ENCODE peak calls at places on chromosomes 7 and 10, in four cellular contexts. One of them, this sample, is unnamed.

GRCh38 chr7:75878312-75878768 is 494 bp upstream of the RHBDD2 start:
- DNase-seq in IMR-90: no peak
- DNase-seq in uterus: no peak
- DNase-seq in transverse colon: no peak
- DNase-seq in this sample: no peak

GRCh38 chr10:21173433-21173963 is 276.4 kb upstream of the NEBL start:
- DNase-seq in transverse colon: no peak
- DNase-seq in uterus: no peak
- DNase-seq in IMR-90: no peak
- DNase-seq in this sample: no peak

GRCh38 chr7:47786557-47787248 is 161.6 kb downstream of the PKD1L1 start:
- DNase-seq in IMR-90: peak; percentile 99
- DNase-seq in uterus: peak; percentile 85
- DNase-seq in transverse colon: peak; percentile 28
- DNase-seq in this sample: peak; percentile 27

GRCh38 chr10:125091891-125092290 is 68.5 kb downstream of the CTBP2 start:
- DNase-seq in transverse colon: no peak
- DNase-seq in uterus: no peak
- DNase-seq in IMR-90: no peak
- DNase-seq in this sample: no peak

GRCh38 chr10:5447071-5447470 is 34.7 kb downstream of the NET1 start:
- DNase-seq in transverse colon: no peak
- DNase-seq in IMR-90: peak; percentile 46
- DNase-seq in uterus: no peak
- DNase-seq in this sample: no peak

GRCh38 chr10:76255241-76255640 is 823.8 kb downstream of the LRMDA start:
- DNase-seq in uterus: no peak
- DNase-seq in transverse colon: no peak
- DNase-seq in IMR-90: no peak
- DNase-seq in this sample: no peak

GRCh38 chr10:128180843-128181242 is 54.6 kb upstream of the MKI67 start:
- DNase-seq in uterus: no peak
- DNase-seq in IMR-90: no peak
- DNase-seq in transverse colon: no peak
- DNase-seq in this sample: no peak

GRCh38 chr10:103781329-103782061 is 73.9 kb downstream of the SH3PXD2A start:
- DNase-seq in IMR-90: peak; percentile 99
- DNase-seq in uterus: no peak
- DNase-seq in transverse colon: peak; percentile 67
- DNase-seq in this sample: no peak

GRCh38 chr7:150594817-150595216 is 27.6 kb downstream of the GIMAP4 start:
- DNase-seq in transverse colon: no peak
- DNase-seq in IMR-90: no peak
- DNase-seq in uterus: no peak
- DNase-seq in this sample: no peak

GRCh38 chr10:2979267-2979660 is 88.1 kb upstream of the PFKP start:
- DNase-seq in transverse colon: no peak
- DNase-seq in IMR-90: peak; percentile 27
- DNase-seq in uterus: no peak
- DNase-seq in this sample: peak; percentile 60

GRCh38 chr10:62681211-62681940 is 123.1 kb upstream of the ADO start:
- DNase-seq in uterus: no peak
- DNase-seq in IMR-90: no peak
- DNase-seq in transverse colon: peak; percentile 40
- DNase-seq in this sample: no peak

GRCh38 chr10:49185213-49185612 is 3.0 kb downstream of the TMEM273 start:
- DNase-seq in IMR-90: no peak
- DNase-seq in transverse colon: no peak
- DNase-seq in uterus: no peak
- DNase-seq in this sample: no peak

GRCh38 chr7:2157473-2158279 is 75.1 kb downstream of the MAD1L1 start:
- DNase-seq in transverse colon: peak; percentile 73
- DNase-seq in uterus: peak; percentile 64
- DNase-seq in IMR-90: peak; percentile 96
- DNase-seq in this sample: peak; percentile 76

GRCh38 chr7:17109017-17109416 is 189.4 kb upstream of the AHR start:
- DNase-seq in IMR-90: peak; percentile 80
- DNase-seq in transverse colon: no peak
- DNase-seq in uterus: no peak
- DNase-seq in this sample: no peak

GRCh38 chr10:47062801-47063200 is 151.6 kb downstream of the PTPN20 start:
- DNase-seq in IMR-90: peak; percentile 56
- DNase-seq in transverse colon: no peak
- DNase-seq in uterus: no peak
- DNase-seq in this sample: no peak

GRCh38 chr10:82814635-82815034 is 939.6 kb downstream of the NRG3 start:
- DNase-seq in transverse colon: no peak
- DNase-seq in IMR-90: no peak
- DNase-seq in uterus: no peak
- DNase-seq in this sample: no peak

GRCh38 chr10:99731296-99732032 is 463 bp downstream of the COX15 start:
- DNase-seq in transverse colon: no peak
- DNase-seq in IMR-90: no peak
- DNase-seq in uterus: no peak
- DNase-seq in this sample: no peak

GRCh38 chr7:42745357-42746022 is 166.4 kb downstream of the C7orf25 start:
- DNase-seq in transverse colon: peak; percentile 10
- DNase-seq in IMR-90: peak; percentile 4
- DNase-seq in uterus: peak; percentile 39
- DNase-seq in this sample: peak; percentile 37

GRCh38 chr10:76581685-76582084 is 1055.9 kb downstream of the KCNMA1 start:
- DNase-seq in IMR-90: no peak
- DNase-seq in uterus: no peak
- DNase-seq in transverse colon: no peak
- DNase-seq in this sample: peak; percentile 5

GRCh38 chr10:78817361-78817760 is 251.4 kb upstream of the ZMIZ1 start:
- DNase-seq in uterus: peak; percentile 36
- DNase-seq in transverse colon: no peak
- DNase-seq in IMR-90: no peak
- DNase-seq in this sample: no peak

GRCh38 chr7:142784096-142784495 is 13.3 kb downstream of the PRSS2 start:
- DNase-seq in uterus: no peak
- DNase-seq in transverse colon: no peak
- DNase-seq in IMR-90: no peak
- DNase-seq in this sample: no peak

GRCh38 chr7:144670251-144670650 is 165.6 kb downstream of the TPK1 start:
- DNase-seq in transverse colon: no peak
- DNase-seq in uterus: no peak
- DNase-seq in IMR-90: no peak
- DNase-seq in this sample: no peak

GRCh38 chr10:96493254-96493653 is 20.5 kb downstream of the TLL2 start:
- DNase-seq in uterus: no peak
- DNase-seq in IMR-90: no peak
- DNase-seq in transverse colon: no peak
- DNase-seq in this sample: no peak

GRCh38 chr10:49135575-49136313 is 1.9 kb upstream of the FAM170B start:
- DNase-seq in transverse colon: no peak
- DNase-seq in uterus: no peak
- DNase-seq in IMR-90: peak; percentile 68
- DNase-seq in this sample: peak; percentile 28

GRCh38 chr10:3248526-3249255 is 76.1 kb upstream of the PITRM1 start:
- DNase-seq in uterus: no peak
- DNase-seq in IMR-90: peak; percentile 94
- DNase-seq in transverse colon: no peak
- DNase-seq in this sample: no peak

GRCh38 chr10:97230146-97230545 is 44.4 kb upstream of the SLIT1 start:
- DNase-seq in uterus: no peak
- DNase-seq in transverse colon: no peak
- DNase-seq in IMR-90: peak; percentile 68
- DNase-seq in this sample: no peak

GRCh38 chr10:45627412-45628048 is 45.0 kb downstream of the ZFAND4 start:
- DNase-seq in uterus: no peak
- DNase-seq in transverse colon: no peak
- DNase-seq in IMR-90: no peak
- DNase-seq in this sample: no peak

GRCh38 chr10:97553575-97554100 is 18.9 kb upstream of the ANKRD2 start:
- DNase-seq in IMR-90: peak; percentile 70
- DNase-seq in transverse colon: peak; percentile 52
- DNase-seq in uterus: peak; percentile 71
- DNase-seq in this sample: peak; percentile 79

GRCh38 chr10:117830832-117831231 is 215.9 kb downstream of the RAB11FIP2 start:
- DNase-seq in transverse colon: peak; percentile 23
- DNase-seq in uterus: no peak
- DNase-seq in IMR-90: no peak
- DNase-seq in this sample: no peak

GRCh38 chr10:102300289-102300843 is 55.0 kb downstream of the GBF1 start:
- DNase-seq in uterus: no peak
- DNase-seq in IMR-90: peak; percentile 91
- DNase-seq in transverse colon: no peak
- DNase-seq in this sample: no peak

GRCh38 chr7:139046143-139046542 is 10.3 kb upstream of the ZC3HAV1L start:
- DNase-seq in transverse colon: no peak
- DNase-seq in uterus: no peak
- DNase-seq in IMR-90: no peak
- DNase-seq in this sample: no peak

GRCh38 chr7:146115665-146116451 is 743 bp upstream of the CNTNAP2 start:
- DNase-seq in uterus: peak; percentile 15
- DNase-seq in IMR-90: no peak
- DNase-seq in transverse colon: peak; percentile 8
- DNase-seq in this sample: peak; percentile 51

DNA sequence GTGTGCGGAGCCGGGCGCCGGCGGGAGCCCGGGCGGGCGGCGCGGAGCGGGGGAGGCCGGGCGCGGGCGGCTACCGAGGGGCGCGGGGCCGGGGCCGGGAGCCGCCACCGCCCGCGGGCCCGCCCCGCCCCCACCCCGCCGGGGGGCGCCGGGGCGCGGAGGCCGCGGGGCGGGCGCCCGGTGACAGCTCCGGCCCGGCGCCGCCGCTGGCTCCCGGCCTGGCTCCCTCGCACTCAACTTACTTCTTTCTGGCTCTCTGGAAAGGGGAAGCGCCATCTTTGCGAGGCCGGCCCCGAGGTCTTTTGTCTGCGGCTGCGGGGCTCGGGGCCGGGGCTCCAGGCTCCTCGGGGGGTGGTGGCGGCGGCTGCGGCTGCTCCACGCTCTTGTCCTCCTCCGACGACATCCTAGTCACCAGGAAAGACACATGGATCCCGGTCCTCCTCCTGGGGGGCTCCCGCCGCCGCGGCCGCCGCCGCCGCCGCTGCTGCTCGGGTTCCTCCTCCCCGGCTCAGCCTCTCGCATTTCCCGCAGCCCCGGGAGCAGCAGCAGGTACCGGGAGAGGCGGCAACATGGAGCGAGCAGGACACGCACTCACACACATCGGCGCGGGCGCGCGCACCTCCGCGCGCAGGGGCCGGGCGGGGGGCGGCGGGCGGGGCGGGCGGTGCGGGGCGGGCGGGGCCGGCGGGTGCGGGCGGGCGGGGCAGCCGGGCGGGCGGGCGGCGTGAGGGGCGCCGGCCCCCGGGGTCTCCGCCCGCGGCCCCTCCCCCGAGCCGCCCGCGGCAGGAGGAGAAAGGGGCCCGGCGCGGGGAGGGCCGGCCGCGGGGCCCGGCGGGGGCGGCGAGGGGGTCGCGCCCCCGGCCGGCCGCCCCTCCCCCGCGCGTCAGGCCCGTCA is at the start of gene KMT2C:
- DNase-seq in uterus: peak; percentile 59
- DNase-seq in transverse colon: peak; percentile 68
- DNase-seq in IMR-90: peak; percentile 43
- DNase-seq in this sample: peak; percentile 57
- TF ChIP-seq POLR2A in uterus: peak; percentile 62
- TF ChIP-seq POLR2A in transverse colon: peak; percentile 75
- TF ChIP-seq POLR2A in IMR-90: peak; percentile 42
- TF ChIP-seq POLR2A in this sample: peak; percentile 70

GRCh38 chr7:157389951-157390730 is 53.3 kb downstream of the DNAJB6 start:
- DNase-seq in IMR-90: no peak
- DNase-seq in transverse colon: no peak
- DNase-seq in uterus: no peak
- DNase-seq in this sample: peak; percentile 2
- TF ChIP-seq CTCF in IMR-90: no peak
- TF ChIP-seq CTCF in transverse colon: no peak
- TF ChIP-seq CTCF in uterus: no peak
- TF ChIP-seq CTCF in this sample: no peak

GRCh38 chr7:39674391-39674790 is 51.0 kb downstream of the RALA start:
- DNase-seq in transverse colon: no peak
- DNase-seq in uterus: no peak
- DNase-seq in IMR-90: peak; percentile 29
- DNase-seq in this sample: no peak
- H3K27ac ChIP-seq in transverse colon: no peak overlapping the region
- H3K27ac ChIP-seq in uterus: peak overlapping the region; percentile 51
- H3K27ac ChIP-seq in IMR-90: no peak overlapping the region
- H3K27ac ChIP-seq in this sample: no peak overlapping the region

DNA sequence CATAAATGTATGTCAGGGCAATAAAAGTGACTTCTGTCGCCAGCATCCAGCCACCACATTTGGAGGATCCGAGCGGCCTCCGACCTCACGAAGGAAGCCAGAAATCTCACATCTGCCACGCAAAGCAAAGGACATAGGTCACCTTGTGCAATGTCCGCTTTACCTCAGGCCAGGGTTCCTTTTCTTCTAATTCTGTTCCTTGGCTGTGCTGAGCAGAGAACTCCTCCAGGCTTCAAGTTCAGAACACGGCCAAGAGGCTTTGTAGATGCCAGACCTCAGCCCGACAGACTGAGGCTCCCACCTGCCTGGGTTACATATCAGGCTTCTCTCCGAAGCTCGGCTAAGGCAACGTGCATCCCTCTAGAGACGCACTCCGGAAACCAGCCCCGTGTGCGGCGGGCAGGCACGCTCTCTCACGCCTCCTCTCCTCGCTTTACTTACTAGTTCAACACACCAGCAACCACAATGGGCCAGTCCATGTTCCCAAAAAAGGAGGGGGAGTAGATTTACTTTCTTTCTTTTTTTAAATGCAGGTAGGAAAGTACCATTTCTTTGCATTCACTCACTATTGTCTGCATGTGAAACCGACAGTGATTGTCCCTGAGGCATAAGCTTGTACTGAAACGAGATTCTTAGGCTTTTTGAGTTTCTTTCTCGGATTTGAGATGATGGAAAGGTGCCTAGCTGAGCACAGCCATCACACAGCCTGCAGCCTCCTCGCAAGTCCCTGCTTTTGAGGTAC is 122.4 kb upstream of the AFAP1L2 start:
- DNase-seq in transverse colon: peak; percentile 91
- DNase-seq in uterus: peak; percentile 74
- DNase-seq in IMR-90: peak; percentile 65
- DNase-seq in this sample: peak; percentile 91
- TF ChIP-seq POLR2A in transverse colon: peak; percentile 97
- TF ChIP-seq POLR2A in uterus: peak; percentile 80
- TF ChIP-seq POLR2A in IMR-90: no peak
- TF ChIP-seq POLR2A in this sample: peak; percentile 99

GRCh38 chr7:70620333-70621055 is 511.4 kb upstream of the GALNT17 start:
- DNase-seq in uterus: no peak
- DNase-seq in IMR-90: no peak
- DNase-seq in transverse colon: no peak
- DNase-seq in this sample: peak; percentile 16
- TF ChIP-seq CTCF in uterus: no peak
- TF ChIP-seq CTCF in IMR-90: no peak
- TF ChIP-seq CTCF in transverse colon: no peak
- TF ChIP-seq CTCF in this sample: no peak

GRCh38 chr7:140476698-140477261 is 2.5 kb downstream of the MKRN1 start:
- DNase-seq in uterus: no peak
- DNase-seq in IMR-90: no peak
- DNase-seq in transverse colon: no peak
- DNase-seq in this sample: no peak
- H3K27ac ChIP-seq in uterus: no peak overlapping the region
- H3K27ac ChIP-seq in IMR-90: no peak overlapping the region
- H3K27ac ChIP-seq in transverse colon: peak overlapping the region; percentile 97
- H3K27ac ChIP-seq in this sample: no peak overlapping the region

This sample was measured in thyroid gland.